ENCODE peak calls at places on chromosomes 11 and 22, in ten cellular contexts. One of them, this sample, is unnamed.

GRCh38 chr22:48825802-48826520 is 1001.7 kb downstream of the BRD1 start:
- DNase-seq in A549: no peak
- DNase-seq in NCI-H1436 treated with DMSO at 0.1 percent for 48 hours: no peak
- DNase-seq in NCI-H1092: no peak
- DNase-seq in T-cell: no peak
- DNase-seq in HEK293T: no peak
- DNase-seq in putamen: no peak
- DNase-seq in GM18507: no peak
- DNase-seq in tibial artery: no peak
- DNase-seq in ELR: no peak
- DNase-seq in this sample: no peak

GRCh38 chr11:3037041-3037944 is 19.9 kb downstream of the CARS1 start:
- DNase-seq in NCI-H1092: peak; percentile 49
- DNase-seq in tibial artery: peak; percentile 90
- DNase-seq in HEK293T: peak; percentile 75
- DNase-seq in putamen: peak; percentile 84
- DNase-seq in T-cell: peak; percentile 33
- DNase-seq in ELR: peak; percentile 86
- DNase-seq in A549: peak; percentile 75
- DNase-seq in NCI-H1436 treated with DMSO at 0.1 percent for 48 hours: no peak
- DNase-seq in GM18507: no peak
- DNase-seq in this sample: peak; percentile 93

GRCh38 chr11:45653277-45653676 is 12.1 kb downstream of the CHST1 start:
- DNase-seq in T-cell: no peak
- DNase-seq in tibial artery: no peak
- DNase-seq in A549: no peak
- DNase-seq in NCI-H1092: no peak
- DNase-seq in ELR: no peak
- DNase-seq in GM18507: no peak
- DNase-seq in HEK293T: no peak
- DNase-seq in NCI-H1436 treated with DMSO at 0.1 percent for 48 hours: no peak
- DNase-seq in putamen: no peak
- DNase-seq in this sample: peak; percentile 60

GRCh38 chr11:34987617-34988016 is 71.2 kb downstream of the PDHX start:
- DNase-seq in tibial artery: no peak
- DNase-seq in NCI-H1092: no peak
- DNase-seq in HEK293T: no peak
- DNase-seq in T-cell: no peak
- DNase-seq in NCI-H1436 treated with DMSO at 0.1 percent for 48 hours: no peak
- DNase-seq in ELR: peak; percentile 66
- DNase-seq in putamen: no peak
- DNase-seq in GM18507: no peak
- DNase-seq in A549: no peak
- DNase-seq in this sample: no peak

GRCh38 chr11:118643142-118643994 is 36.0 kb downstream of the PHLDB1 start:
- DNase-seq in GM18507: no peak
- DNase-seq in NCI-H1436 treated with DMSO at 0.1 percent for 48 hours: no peak
- DNase-seq in tibial artery: no peak
- DNase-seq in ELR: no peak
- DNase-seq in T-cell: no peak
- DNase-seq in putamen: no peak
- DNase-seq in A549: no peak
- DNase-seq in HEK293T: no peak
- DNase-seq in NCI-H1092: no peak
- DNase-seq in this sample: no peak

GRCh38 chr11:16902979-16903378 is 111.2 kb downstream of the PLEKHA7 start:
- DNase-seq in HEK293T: no peak
- DNase-seq in putamen: no peak
- DNase-seq in tibial artery: no peak
- DNase-seq in T-cell: no peak
- DNase-seq in A549: no peak
- DNase-seq in GM18507: no peak
- DNase-seq in NCI-H1092: no peak
- DNase-seq in ELR: peak; percentile 25
- DNase-seq in NCI-H1436 treated with DMSO at 0.1 percent for 48 hours: no peak
- DNase-seq in this sample: no peak

GRCh38 chr11:3014314-3014938 is 22.3 kb upstream of the NAP1L4 start:
- DNase-seq in ELR: no peak
- DNase-seq in HEK293T: no peak
- DNase-seq in putamen: no peak
- DNase-seq in NCI-H1436 treated with DMSO at 0.1 percent for 48 hours: no peak
- DNase-seq in GM18507: no peak
- DNase-seq in T-cell: peak; percentile 82
- DNase-seq in tibial artery: no peak
- DNase-seq in A549: no peak
- DNase-seq in NCI-H1092: no peak
- DNase-seq in this sample: no peak

GRCh38 chr11:33257897-33258630 is 883 bp downstream of the HIPK3 start:
- DNase-seq in HEK293T: peak; percentile 61
- DNase-seq in NCI-H1436 treated with DMSO at 0.1 percent for 48 hours: no peak
- DNase-seq in T-cell: peak; percentile 70
- DNase-seq in putamen: peak; percentile 82
- DNase-seq in A549: peak; percentile 87
- DNase-seq in tibial artery: peak; percentile 85
- DNase-seq in ELR: peak; percentile 81
- DNase-seq in NCI-H1092: peak; percentile 48
- DNase-seq in GM18507: peak; percentile 36
- DNase-seq in this sample: peak; percentile 97

GRCh38 chr11:128902515-128903066 is 11.4 kb downstream of the KCNJ5 start:
- DNase-seq in A549: no peak
- DNase-seq in GM18507: no peak
- DNase-seq in T-cell: no peak
- DNase-seq in NCI-H1436 treated with DMSO at 0.1 percent for 48 hours: no peak
- DNase-seq in NCI-H1092: no peak
- DNase-seq in tibial artery: no peak
- DNase-seq in putamen: no peak
- DNase-seq in HEK293T: no peak
- DNase-seq in ELR: peak; percentile 78
- DNase-seq in this sample: no peak